ENCODE peak calls at places on chromosomes 3 and 15, in four cellular contexts. U is PC-3; G is CD4-positive, alpha-beta T cell; D is natural killer cell. O is an unnamed sample.
A peak's percentile ranks its signal among the peaks of the same experiment; 100 is the strongest.

GRCh38 chr3:100087203-100087602 is 27.1 kb downstream of the FILIP1L start:
- ATAC-seq in D (peak; percentile 34), G (no peak), U (peak; percentile 68), O (peak; percentile 76)

GRCh38 chr3:187648177-187648576 is 22.0 kb downstream of the SST start:
- ATAC-seq in U (no peak), D (no peak), G (no peak), O (peak; percentile 45)

GRCh38 chr3:155064920-155065319 is 15.2 kb upstream of the MME start:
- ATAC-seq in G (no peak), D (no peak), U (no peak), O (no peak)

GRCh38 chr15:34239151-34239761 is 14.4 kb downstream of the EMC4 start:
- ATAC-seq in G (no peak), U (peak; percentile 97), D (no peak), O (no peak)

GRCh38 chr15:51658664-51659063 is 22.6 kb upstream of the SCG3 start:
- ATAC-seq in G (no peak), U (no peak), D (no peak), O (no peak)

GRCh38 chr15:78211189-78211921 is 23.0 kb downstream of the ACSBG1 start:
- ATAC-seq in D (no peak), U (no peak), G (no peak), O (no peak)

GRCh38 chr3:4410174-4410573 is 56.9 kb downstream of the SUMF1 start:
- ATAC-seq in U (peak; percentile 14), G (no peak), D (no peak), O (no peak)

GRCh38 chr3:193620650-193621049 is 27.6 kb downstream of the OPA1 start:
- ATAC-seq in D (no peak), G (no peak), U (peak; percentile 87), O (no peak)

GRCh38 chr3:58398669-58399333 is 34.8 kb downstream of the PDHB start:
- ATAC-seq in U (no peak), D (no peak), G (no peak), O (no peak)

GRCh38 chr3:95567346-95567745 is 1247.0 kb upstream of the EPHA6 start:
- ATAC-seq in G (no peak), U (no peak), D (no peak), O (no peak)

GRCh38 chr15:41799488-41799805 is 25.2 kb downstream of the MAPKBP1 start:
- ATAC-seq in D (no peak), G (no peak), U (no peak), O (no peak)

GRCh38 chr3:153970735-153971347 is 150.3 kb upstream of the ARHGEF26 start:
- ATAC-seq in D (no peak), U (peak; percentile 72), G (no peak), O (no peak)

GRCh38 chr3:172280406-172281051 is 167.7 kb downstream of the GHSR start:
- ATAC-seq in U (no peak), D (no peak), G (no peak), O (no peak)

GRCh38 chr3:173140986-173141385 is at the start of gene SPATA16:
- ATAC-seq in U (no peak), D (no peak), G (no peak), O (no peak)

GRCh38 chr15:57510647-57511046 is 81.1 kb upstream of the MYZAP start:
- ATAC-seq in U (no peak), G (no peak), D (no peak), O (no peak)

GRCh38 chr3:107841864-107842263 is 249.0 kb downstream of the CD47 start:
- ATAC-seq in G (no peak), D (no peak), U (no peak), O (no peak)

GRCh38 chr15:70323111-70323851 is 225.6 kb upstream of the TLE3 start:
- ATAC-seq in D (no peak), U (no peak), G (no peak), O (no peak)

GRCh38 chr3:123291404-123291803 is 89.7 kb downstream of the SEC22A start:
- ATAC-seq in D (no peak), G (no peak), U (no peak), O (no peak)

GRCh38 chr3:9782777-9783176 is 9.5 kb downstream of the TADA3 start:
- ATAC-seq in D (no peak), U (peak; percentile 59), G (peak; percentile 37), O (no peak)

GRCh38 chr3:71063768-71064287 is 519.7 kb downstream of the FOXP1 start:
- ATAC-seq in U (peak; percentile 9), D (no peak), G (peak; percentile 9), O (peak; percentile 53)

GRCh38 chr3:32973982-32974381 is 22.5 kb downstream of the CCR4 start:
- ATAC-seq in D (no peak), G (peak; percentile 96), U (no peak), O (peak; percentile 54)

GRCh38 chr15:60683156-60683555 is 204.2 kb upstream of the ICE2 start:
- ATAC-seq in D (no peak), G (no peak), U (no peak), O (no peak)

GRCh38 chr3:188191460-188191859 is 37.5 kb downstream of the LPP start:
- ATAC-seq in G (no peak), D (no peak), U (no peak), O (no peak)

GRCh38 chr15:26831951-26832350 is 34.9 kb upstream of the GABRA5 start:
- ATAC-seq in U (no peak), G (no peak), D (no peak), O (no peak)

O was measured in stimulated activated memory B cell treated with anti-CD40 and anti-IgM and Interleukin-4, amounts not matched to agents 10 μg/mL and 1 μg/mL and 100 μg/mL, for 72 hours.